ENCODE peak calls at places on chromosomes 13 and 19, in ten cellular contexts. One of them, this sample, is unnamed.

GRCh38 chr13:28754698-28755545 is 36.2 kb upstream of the SLC46A3 start:
- DNase-seq in GM12865: no peak
- DNase-seq in cardiac muscle cell: peak
- DNase-seq in neural crest cell: no peak
- DNase-seq in bronchial epithelial cell: no peak
- DNase-seq in WTC11: peak
- DNase-seq in adrenal gland: peak
- DNase-seq in colonic mucosa: peak
- DNase-seq in GM13976: peak
- DNase-seq in CD8-positive, alpha-beta T cell: no peak
- DNase-seq in this sample: no peak

GRCh38 chr19:17469371-17470203 is 737 bp upstream of the SLC27A1 start:
- DNase-seq in GM12865: peak
- DNase-seq in cardiac muscle cell: peak
- DNase-seq in neural crest cell: peak
- DNase-seq in bronchial epithelial cell: peak
- DNase-seq in WTC11: peak
- DNase-seq in adrenal gland: peak
- DNase-seq in colonic mucosa: peak
- DNase-seq in GM13976: peak
- DNase-seq in CD8-positive, alpha-beta T cell: peak
- DNase-seq in this sample: peak

GRCh38 chr19:41302624-41303351 is 7.2 kb upstream of the CCDC97 start:
- DNase-seq in GM12865: peak
- DNase-seq in cardiac muscle cell: no peak
- DNase-seq in neural crest cell: no peak
- DNase-seq in bronchial epithelial cell: no peak
- DNase-seq in WTC11: no peak
- DNase-seq in adrenal gland: no peak
- DNase-seq in colonic mucosa: no peak
- DNase-seq in GM13976: peak
- DNase-seq in CD8-positive, alpha-beta T cell: peak
- DNase-seq in this sample: no peak

GRCh38 chr13:59643906-59644626 is 519.7 kb downstream of the DIAPH3 start:
- DNase-seq in GM12865: no peak
- DNase-seq in cardiac muscle cell: no peak
- DNase-seq in neural crest cell: no peak
- DNase-seq in bronchial epithelial cell: no peak
- DNase-seq in WTC11: no peak
- DNase-seq in adrenal gland: no peak
- DNase-seq in colonic mucosa: no peak
- DNase-seq in GM13976: no peak
- DNase-seq in CD8-positive, alpha-beta T cell: no peak
- DNase-seq in this sample: no peak

GRCh38 chr13:46369506-46370268 is 17.4 kb downstream of the RUBCNL start:
- DNase-seq in GM12865: peak
- DNase-seq in cardiac muscle cell: no peak
- DNase-seq in neural crest cell: no peak
- DNase-seq in bronchial epithelial cell: peak
- DNase-seq in WTC11: no peak
- DNase-seq in adrenal gland: no peak
- DNase-seq in colonic mucosa: no peak
- DNase-seq in GM13976: no peak
- DNase-seq in CD8-positive, alpha-beta T cell: no peak
- DNase-seq in this sample: no peak

GRCh38 chr19:10095622-10095947 is 6.9 kb downstream of the ANGPTL6 start:
- DNase-seq in GM12865: no peak
- DNase-seq in cardiac muscle cell: no peak
- DNase-seq in neural crest cell: no peak
- DNase-seq in bronchial epithelial cell: no peak
- DNase-seq in WTC11: no peak
- DNase-seq in adrenal gland: no peak
- DNase-seq in colonic mucosa: no peak
- DNase-seq in GM13976: no peak
- DNase-seq in CD8-positive, alpha-beta T cell: no peak
- DNase-seq in this sample: no peak

GRCh38 chr13:106295971-106296370 is 239.5 kb downstream of the EFNB2 start:
- DNase-seq in GM12865: no peak
- DNase-seq in cardiac muscle cell: no peak
- DNase-seq in neural crest cell: no peak
- DNase-seq in bronchial epithelial cell: no peak
- DNase-seq in WTC11: no peak
- DNase-seq in adrenal gland: no peak
- DNase-seq in colonic mucosa: no peak
- DNase-seq in GM13976: no peak
- DNase-seq in CD8-positive, alpha-beta T cell: no peak
- DNase-seq in this sample: no peak

GRCh38 chr13:111304041-111304544 is 16.3 kb upstream of the TEX29 start:
- DNase-seq in GM12865: peak
- DNase-seq in cardiac muscle cell: no peak
- DNase-seq in neural crest cell: no peak
- DNase-seq in bronchial epithelial cell: no peak
- DNase-seq in WTC11: no peak
- DNase-seq in adrenal gland: no peak
- DNase-seq in colonic mucosa: no peak
- DNase-seq in GM13976: peak
- DNase-seq in CD8-positive, alpha-beta T cell: no peak
- DNase-seq in this sample: no peak

GRCh38 chr19:12166596-12166995 is 3.7 kb downstream of the ZNF136 start:
- DNase-seq in GM12865: no peak
- DNase-seq in cardiac muscle cell: no peak
- DNase-seq in neural crest cell: no peak
- DNase-seq in bronchial epithelial cell: no peak
- DNase-seq in WTC11: no peak
- DNase-seq in adrenal gland: no peak
- DNase-seq in colonic mucosa: no peak
- DNase-seq in GM13976: no peak
- DNase-seq in CD8-positive, alpha-beta T cell: no peak
- DNase-seq in this sample: no peak

GRCh38 chr13:76086729-76087128 is 450.6 kb downstream of the LMO7 start:
- DNase-seq in GM12865: no peak
- DNase-seq in cardiac muscle cell: no peak
- DNase-seq in neural crest cell: no peak
- DNase-seq in bronchial epithelial cell: no peak
- DNase-seq in WTC11: no peak
- DNase-seq in adrenal gland: no peak
- DNase-seq in colonic mucosa: no peak
- DNase-seq in GM13976: no peak
- DNase-seq in CD8-positive, alpha-beta T cell: no peak
- DNase-seq in this sample: no peak
- TF ChIP-seq CTCF in GM12865: no peak
- TF ChIP-seq CTCF in cardiac muscle cell: no peak
- TF ChIP-seq CTCF in neural crest cell: no peak
- TF ChIP-seq CTCF in bronchial epithelial cell: no peak
- TF ChIP-seq CTCF in WTC11: no peak
- TF ChIP-seq CTCF in adrenal gland: no peak
- TF ChIP-seq CTCF in colonic mucosa: no peak
- TF ChIP-seq CTCF in GM13976: no peak
- TF ChIP-seq CTCF in CD8-positive, alpha-beta T cell: no peak
- TF ChIP-seq CTCF in this sample: no peak

GRCh38 chr13:25401958-25402357 is 30.2 kb downstream of the ATP8A2 start:
- DNase-seq in GM12865: no peak
- DNase-seq in cardiac muscle cell: no peak
- DNase-seq in neural crest cell: no peak
- DNase-seq in bronchial epithelial cell: no peak
- DNase-seq in WTC11: no peak
- DNase-seq in adrenal gland: no peak
- DNase-seq in colonic mucosa: no peak
- DNase-seq in GM13976: no peak
- DNase-seq in CD8-positive, alpha-beta T cell: no peak
- DNase-seq in this sample: no peak

GRCh38 chr13:25409938-25410337 is 38.2 kb downstream of the ATP8A2 start:
- DNase-seq in GM12865: no peak
- DNase-seq in cardiac muscle cell: no peak
- DNase-seq in neural crest cell: no peak
- DNase-seq in bronchial epithelial cell: no peak
- DNase-seq in WTC11: no peak
- DNase-seq in adrenal gland: no peak
- DNase-seq in colonic mucosa: no peak
- DNase-seq in GM13976: no peak
- DNase-seq in CD8-positive, alpha-beta T cell: no peak
- DNase-seq in this sample: no peak

GRCh38 chr13:25406377-25406776 is 34.6 kb downstream of the ATP8A2 start:
- DNase-seq in GM12865: no peak
- DNase-seq in cardiac muscle cell: no peak
- DNase-seq in neural crest cell: no peak
- DNase-seq in bronchial epithelial cell: peak
- DNase-seq in WTC11: peak
- DNase-seq in adrenal gland: no peak
- DNase-seq in colonic mucosa: no peak
- DNase-seq in GM13976: no peak
- DNase-seq in CD8-positive, alpha-beta T cell: no peak
- DNase-seq in this sample: no peak
- TF ChIP-seq CTCF in GM12865: no peak
- TF ChIP-seq CTCF in cardiac muscle cell: no peak
- TF ChIP-seq CTCF in neural crest cell: no peak
- TF ChIP-seq CTCF in bronchial epithelial cell: no peak
- TF ChIP-seq CTCF in WTC11: no peak
- TF ChIP-seq CTCF in adrenal gland: no peak
- TF ChIP-seq CTCF in colonic mucosa: no peak
- TF ChIP-seq CTCF in GM13976: no peak
- TF ChIP-seq CTCF in CD8-positive, alpha-beta T cell: no peak
- TF ChIP-seq CTCF in this sample: no peak

DNA sequence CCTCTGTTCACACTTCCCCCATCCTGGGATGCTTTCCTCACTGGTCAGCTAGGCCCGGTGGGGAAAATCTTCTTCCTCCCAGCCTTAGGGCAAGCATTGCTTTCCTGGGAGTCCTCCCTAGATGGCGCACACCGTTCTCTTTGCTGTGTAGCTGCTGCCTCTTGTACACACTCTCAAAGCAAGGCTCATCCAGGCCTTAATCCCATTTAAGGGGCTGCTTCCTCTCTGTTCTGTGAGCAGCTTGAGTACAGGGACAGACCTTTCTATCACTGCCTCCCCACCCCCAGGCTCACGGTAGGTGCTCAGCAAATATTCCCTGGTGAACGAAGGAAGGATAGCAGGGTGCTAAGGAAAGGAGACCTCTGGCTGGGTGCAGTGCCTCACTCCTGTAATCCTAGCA is 11.0 kb downstream of the SLC7A10 start:
- DNase-seq in GM12865: no peak
- DNase-seq in cardiac muscle cell: peak
- DNase-seq in neural crest cell: peak
- DNase-seq in bronchial epithelial cell: peak
- DNase-seq in WTC11: peak
- DNase-seq in adrenal gland: no peak
- DNase-seq in colonic mucosa: no peak
- DNase-seq in GM13976: no peak
- DNase-seq in CD8-positive, alpha-beta T cell: no peak
- DNase-seq in this sample: peak
- TF ChIP-seq CTCF in GM12865: no peak
- TF ChIP-seq CTCF in cardiac muscle cell: peak
- TF ChIP-seq CTCF in neural crest cell: peak
- TF ChIP-seq CTCF in bronchial epithelial cell: peak
- TF ChIP-seq CTCF in WTC11: no peak
- TF ChIP-seq CTCF in adrenal gland: no peak
- TF ChIP-seq CTCF in colonic mucosa: no peak
- TF ChIP-seq CTCF in GM13976: no peak
- TF ChIP-seq CTCF in CD8-positive, alpha-beta T cell: no peak
- TF ChIP-seq CTCF in this sample: peak

GRCh38 chr19:1000591-1001537 is 645 bp downstream of the GRIN3B start:
- DNase-seq in GM12865: no peak
- DNase-seq in cardiac muscle cell: no peak
- DNase-seq in neural crest cell: no peak
- DNase-seq in bronchial epithelial cell: no peak
- DNase-seq in WTC11: no peak
- DNase-seq in adrenal gland: no peak
- DNase-seq in colonic mucosa: no peak
- DNase-seq in GM13976: no peak
- DNase-seq in CD8-positive, alpha-beta T cell: no peak
- DNase-seq in this sample: peak

GRCh38 chr19:1001538-1002166 is 1.4 kb downstream of the GRIN3B start:
- DNase-seq in GM12865: peak
- DNase-seq in cardiac muscle cell: peak
- DNase-seq in neural crest cell: peak
- DNase-seq in bronchial epithelial cell: no peak
- DNase-seq in WTC11: peak
- DNase-seq in adrenal gland: no peak
- DNase-seq in colonic mucosa: peak
- DNase-seq in GM13976: peak
- DNase-seq in CD8-positive, alpha-beta T cell: peak
- DNase-seq in this sample: peak

GRCh38 chr19:999379-999719 is 870 bp upstream of the GRIN3B start:
- DNase-seq in GM12865: no peak
- DNase-seq in cardiac muscle cell: no peak
- DNase-seq in neural crest cell: no peak
- DNase-seq in bronchial epithelial cell: no peak
- DNase-seq in WTC11: no peak
- DNase-seq in adrenal gland: no peak
- DNase-seq in colonic mucosa: no peak
- DNase-seq in GM13976: no peak
- DNase-seq in CD8-positive, alpha-beta T cell: no peak
- DNase-seq in this sample: no peak

GRCh38 chr19:998064-998463 is 2.2 kb upstream of the GRIN3B start:
- DNase-seq in GM12865: no peak
- DNase-seq in cardiac muscle cell: no peak
- DNase-seq in neural crest cell: no peak
- DNase-seq in bronchial epithelial cell: no peak
- DNase-seq in WTC11: no peak
- DNase-seq in adrenal gland: no peak
- DNase-seq in colonic mucosa: no peak
- DNase-seq in GM13976: no peak
- DNase-seq in CD8-positive, alpha-beta T cell: no peak
- DNase-seq in this sample: no peak

DNA sequence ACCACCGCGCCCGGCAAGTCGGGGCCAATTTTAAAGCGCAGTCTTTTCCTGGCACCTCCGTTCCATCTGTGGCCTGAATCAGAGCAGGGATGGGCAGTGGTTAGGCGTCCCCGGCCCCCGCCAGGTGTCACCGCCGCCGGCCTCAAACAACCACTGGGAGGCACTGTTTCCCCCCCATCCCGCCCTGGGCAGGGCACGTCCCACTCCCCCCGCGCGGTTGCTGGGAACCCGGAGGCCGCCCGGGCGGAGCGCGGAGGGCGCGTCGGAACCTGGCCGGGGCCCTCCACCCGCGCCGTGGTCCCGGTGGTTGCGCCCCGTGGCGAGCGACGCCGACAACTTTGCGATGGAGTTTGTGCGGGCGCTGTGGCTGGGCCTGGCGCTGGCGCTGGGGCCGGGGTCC is at the start of gene GRIN3B:
- DNase-seq in GM12865: peak
- DNase-seq in cardiac muscle cell: peak
- DNase-seq in neural crest cell: peak
- DNase-seq in bronchial epithelial cell: peak
- DNase-seq in WTC11: peak
- DNase-seq in adrenal gland: peak
- DNase-seq in colonic mucosa: peak
- DNase-seq in GM13976: peak
- DNase-seq in CD8-positive, alpha-beta T cell: peak
- DNase-seq in this sample: peak
- TF ChIP-seq CTCF in GM12865: peak
- TF ChIP-seq CTCF in cardiac muscle cell: peak
- TF ChIP-seq CTCF in neural crest cell: peak
- TF ChIP-seq CTCF in bronchial epithelial cell: peak
- TF ChIP-seq CTCF in WTC11: peak
- TF ChIP-seq CTCF in adrenal gland: peak
- TF ChIP-seq CTCF in colonic mucosa: no peak
- TF ChIP-seq CTCF in GM13976: peak
- TF ChIP-seq CTCF in CD8-positive, alpha-beta T cell: peak
- TF ChIP-seq CTCF in this sample: peak